ENCODE peak calls at places on chromosome 15, in ten cellular contexts. G is tibial nerve, B is heart right ventricle, N is pancreas, U is tibial artery, O is RWPE2, R is Panc1, W is uterus, F is GM12878, Q is endothelial cell of umbilical vein. Y is an unnamed sample. For H3K4me1 and H3K36me3, the result is how much of the 10 kb centered on the place peaks cover.

GRCh38 chr15:29470794-29471193 is 201.2 kb upstream of the NSMCE3 start:
- DNase-seq in G (no peak), B (no peak), N (peak), U (no peak), O (no peak), R (no peak), W (no peak), F (no peak), Q (no peak), Y (no peak)

GRCh38 chr15:77716632-77717343 is 84.1 kb upstream of the LINGO1 start:
- DNase-seq in G (no peak), B (no peak), N (no peak), U (no peak), O (no peak), R (no peak), W (no peak), F (no peak), Q (no peak), Y (no peak)

GRCh38 chr15:95017950-95018349 is 786.6 kb downstream of the MCTP2 start:
- DNase-seq in G (peak), B (peak), N (peak), U (peak), O (no peak), R (no peak), W (peak), F (no peak), Q (peak), Y (no peak)

GRCh38 chr15:58324533-58324932 is 107.3 kb upstream of the LIPC start:
- DNase-seq in G (no peak), B (no peak), N (no peak), U (no peak), O (no peak), R (no peak), W (no peak), F (no peak), Q (no peak), Y (no peak)

GRCh38 chr15:95377251-95377852 is 953.1 kb upstream of the NR2F2 start:
- DNase-seq in G (no peak), B (no peak), N (no peak), U (no peak), O (no peak), R (no peak), W (no peak), F (no peak), Q (no peak), Y (no peak)

GRCh38 chr15:75697523-75698398 is 14.9 kb downstream of the CSPG4 start:
- DNase-seq in G (no peak), B (no peak), N (no peak), U (no peak), O (no peak), R (no peak), W (peak), F (no peak), Q (no peak), Y (no peak)

GRCh38 chr15:69014454-69014853 is at the start of gene NOX5:
- DNase-seq in G (no peak), B (no peak), N (no peak), U (no peak), O (no peak), R (no peak), W (no peak), F (no peak), Q (no peak), Y (no peak)

GRCh38 chr15:63186065-63186464 is 3.3 kb upstream of the RAB8B start:
- DNase-seq in G (no peak), B (no peak), N (no peak), U (no peak), O (no peak), R (no peak), W (no peak), F (no peak), Q (no peak), Y (no peak)

GRCh38 chr15:40984963-40985362 is 31.7 kb downstream of the CHAC1 start:
- DNase-seq in G (no peak), B (no peak), N (no peak), U (no peak), O (no peak), R (no peak), W (no peak), F (no peak), Q (no peak), Y (no peak)

GRCh38 chr15:24772709-24773373 is 97.3 kb downstream of the NPAP1 start:
- DNase-seq in G (peak), B (peak), N (peak), U (peak), O (peak), R (no peak), W (peak), F (no peak), Q (peak), Y (no peak)

GRCh38 chr15:47711654-47712053 is 5.7 kb upstream of the SEMA6D start:
- DNase-seq in G (no peak), B (no peak), N (no peak), U (no peak), O (no peak), R (no peak), W (no peak), F (no peak), Q (peak), Y (no peak)

GRCh38 chr15:55221090-55222011 is 24.6 kb upstream of the RSL24D1 start:
- DNase-seq in G (no peak), B (no peak), N (no peak), U (no peak), O (no peak), R (no peak), W (no peak), F (peak), Q (peak), Y (peak)

GRCh38 chr15:63093486-63094205 is 28.0 kb upstream of the LACTB start:
- DNase-seq in G (peak), B (peak), N (peak), U (peak), O (no peak), R (peak), W (peak), F (peak), Q (peak), Y (peak)

GRCh38 chr15:43218908-43219706 is 1.7 kb downstream of the EPB42 start:
- DNase-seq in G (no peak), B (no peak), N (no peak), U (no peak), O (peak), R (no peak), W (no peak), F (no peak), Q (peak), Y (peak)
- TF ChIP-seq CTCF in G (no peak), B (no peak), N (no peak), U (no peak), O (peak), R (no peak), W (no peak), F (peak), Q (peak), Y (no peak)

DNA sequence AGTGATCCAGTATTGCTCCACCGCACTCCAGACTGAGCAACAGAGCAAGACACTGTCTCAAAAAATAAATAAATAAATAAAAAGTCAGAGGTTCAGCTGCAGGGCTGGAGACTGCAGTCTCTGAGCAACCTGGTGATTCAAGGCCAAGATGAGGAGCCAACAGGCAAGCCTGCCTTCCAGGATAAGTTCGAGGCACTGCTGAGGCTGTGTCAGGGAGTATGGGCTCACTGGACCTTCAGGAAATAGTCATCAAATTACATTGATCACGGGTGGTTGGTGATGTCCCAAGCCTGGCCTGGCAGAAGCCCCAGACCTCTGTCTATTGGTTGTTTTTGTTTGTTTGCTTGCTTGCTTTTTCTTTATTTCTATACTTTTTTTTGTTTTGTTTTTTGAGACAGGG is 41.5 kb downstream of the IDH2 start:
- DNase-seq in G (no peak), B (no peak), N (no peak), U (no peak), O (no peak), R (no peak), W (no peak), F (no peak), Q (no peak), Y (no peak)
- H3K4me1 ChIP-seq in G (under half), B (under half), N (under half), U (under half), O (under half), R (under half), W (under half), F (half or more), Q (under half), Y (under half)

DNA sequence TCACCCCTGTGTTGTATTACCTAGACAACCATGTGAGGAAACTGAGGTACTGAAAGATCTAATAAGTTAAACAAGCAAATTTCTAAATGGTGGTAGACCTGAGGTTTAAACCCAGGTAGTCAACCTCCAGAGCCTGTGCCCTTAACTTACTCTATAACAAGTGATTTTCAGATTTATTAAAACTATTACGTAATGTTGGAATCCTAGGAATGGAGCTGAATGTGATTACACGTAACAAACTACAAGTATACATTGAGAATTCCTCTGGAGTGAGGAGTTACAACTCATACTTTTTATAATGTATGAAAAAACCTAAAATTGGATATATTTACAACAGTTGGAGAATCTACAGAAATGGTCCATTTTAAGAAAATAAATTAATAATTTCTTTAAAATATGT is 18.0 kb downstream of the FAM98B start:
- DNase-seq in G (no peak), B (no peak), N (no peak), U (no peak), O (no peak), R (no peak), W (no peak), F (no peak), Q (no peak), Y (no peak)
- H3K36me3 ChIP-seq in G (under half), B (half or more), N (under half), U (under half), O (half or more), R (under half), W (under half), F (under half), Q (under half), Y (under half)

GRCh38 chr15:36347272-36347864 is 232.1 kb upstream of the CDIN1 start:
- DNase-seq in G (no peak), B (no peak), N (no peak), U (no peak), O (no peak), R (no peak), W (no peak), F (no peak), Q (no peak), Y (no peak)

DNA sequence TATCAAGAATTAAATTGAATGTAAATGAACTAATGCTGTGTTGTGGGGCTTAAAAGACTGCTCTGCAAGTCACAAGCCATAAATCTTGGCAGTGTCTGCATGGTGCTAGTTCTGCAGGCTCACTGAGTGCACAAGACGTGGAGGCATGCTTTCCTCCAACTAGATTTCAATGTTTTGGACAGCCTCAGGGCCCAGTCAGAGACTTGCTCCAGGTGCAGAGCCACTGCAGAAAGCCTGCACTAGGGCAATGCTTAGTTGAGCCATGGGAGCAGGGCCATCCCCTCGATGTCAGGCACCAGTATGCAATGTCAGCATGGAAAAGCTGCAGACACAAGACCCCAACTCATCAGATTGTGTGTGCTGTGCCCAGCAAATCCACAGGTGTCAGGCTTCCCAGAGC is 234.5 kb upstream of the CDIN1 start:
- DNase-seq in G (no peak), B (no peak), N (no peak), U (no peak), O (no peak), R (no peak), W (no peak), F (no peak), Q (no peak), Y (no peak)
- TF ChIP-seq CTCF in G (no peak), B (no peak), N (no peak), U (no peak), O (no peak), R (no peak), W (no peak), F (no peak), Q (no peak), Y (no peak)

GRCh38 chr15:52785672-52786406 is 4.3 kb downstream of the ONECUT1 start:
- DNase-seq in G (no peak), B (no peak), N (peak), U (no peak), O (no peak), R (no peak), W (no peak), F (no peak), Q (no peak), Y (no peak)
- H3K4me1 ChIP-seq in G (under half), B (under half), N (under half), U (under half), O (under half), R (under half), W (under half), F (under half), Q (under half), Y (under half)

GRCh38 chr15:89870688-89871288 is 23.0 kb downstream of the AP3S2 start:
- DNase-seq in G (no peak), B (no peak), N (no peak), U (no peak), O (no peak), R (no peak), W (no peak), F (no peak), Q (no peak), Y (no peak)

GRCh38 chr15:89880727-89881126 is 13.1 kb downstream of the AP3S2 start:
- DNase-seq in G (no peak), B (no peak), N (no peak), U (no peak), O (no peak), R (no peak), W (no peak), F (no peak), Q (peak), Y (no peak)

GRCh38 chr15:89876736-89877135 is 17.1 kb downstream of the AP3S2 start:
- DNase-seq in G (no peak), B (no peak), N (no peak), U (no peak), O (no peak), R (no peak), W (no peak), F (no peak), Q (no peak), Y (no peak)

GRCh38 chr15:89878323-89878722 is 15.5 kb downstream of the AP3S2 start:
- DNase-seq in G (no peak), B (no peak), N (no peak), U (no peak), O (no peak), R (no peak), W (no peak), F (no peak), Q (no peak), Y (no peak)

GRCh38 chr15:89874926-89875564 is 18.7 kb downstream of the AP3S2 start:
- DNase-seq in G (peak), B (peak), N (peak), U (peak), O (peak), R (peak), W (peak), F (no peak), Q (peak), Y (peak)
- H3K36me3 ChIP-seq in G (under half), B (half or more), N (under half), U (under half), O (half or more), R (under half), W (under half), F (under half), Q (under half), Y (under half)

GRCh38 chr15:70439880-70440279 is 323.5 kb downstream of the UACA start:
- DNase-seq in G (no peak), B (no peak), N (no peak), U (no peak), O (peak), R (no peak), W (no peak), F (no peak), Q (no peak), Y (no peak)

GRCh38 chr15:70442616-70443321 is 320.6 kb downstream of the UACA start:
- DNase-seq in G (no peak), B (no peak), N (no peak), U (no peak), O (peak), R (no peak), W (no peak), F (no peak), Q (no peak), Y (no peak)

GRCh38 chr15:70440416-70441138 is 322.8 kb downstream of the UACA start:
- DNase-seq in G (no peak), B (no peak), N (no peak), U (no peak), O (peak), R (no peak), W (no peak), F (no peak), Q (no peak), Y (no peak)

GRCh38 chr15:70439304-70439877 is 324.0 kb downstream of the UACA start:
- DNase-seq in G (no peak), B (no peak), N (no peak), U (no peak), O (peak), R (no peak), W (no peak), F (no peak), Q (no peak), Y (no peak)

DNA sequence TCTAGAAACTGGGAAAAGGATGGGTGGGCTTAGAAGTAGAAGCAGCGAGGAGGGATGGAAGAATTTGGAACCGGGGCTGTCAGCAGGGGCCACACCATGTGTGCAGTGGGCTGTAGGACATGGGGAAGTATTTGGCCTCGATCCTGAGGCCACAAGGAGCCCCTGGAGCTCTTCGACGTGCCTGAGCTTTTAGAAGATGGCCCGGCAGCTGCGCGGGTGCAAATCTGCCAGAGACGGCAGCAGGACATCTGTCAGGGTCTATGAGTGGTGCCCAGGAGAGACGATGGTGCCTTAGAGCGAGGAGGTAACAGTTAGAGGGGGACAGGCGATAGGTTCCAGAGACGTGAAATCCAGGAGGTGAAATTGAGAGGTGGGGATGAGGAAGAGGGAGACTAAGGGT is 321.1 kb downstream of the UACA start:
- DNase-seq in G (no peak), B (no peak), N (no peak), U (no peak), O (peak), R (no peak), W (no peak), F (no peak), Q (no peak), Y (no peak)
- TF ChIP-seq CTCF in G (no peak), B (no peak), N (no peak), U (no peak), O (no peak), R (no peak), W (no peak), F (no peak), Q (no peak), Y (no peak)

GRCh38 chr15:80076321-80077318 is 17.1 kb downstream of the ZFAND6 start:
- DNase-seq in G (no peak), B (no peak), N (no peak), U (no peak), O (no peak), R (no peak), W (no peak), F (no peak), Q (no peak), Y (no peak)
- H3K4me1 ChIP-seq in G (under half), B (under half), N (under half), U (under half), O (under half), R (under half), W (under half), F (under half), Q (under half), Y (under half)